ENCODE peak calls at places on chromosomes 12 and 14, in seven cellular contexts. Y, P, Q, S, B, T and R are unnamed samples.

GRCh38 chr12:107891967-107892366 is 117.5 kb downstream of the ASCL4 start:
- DNase-seq in Q (no peak), Y (no peak), T (no peak), B (no peak), S (peak; percentile 40), P (no peak), R (peak; percentile 48)

GRCh38 chr12:19895609-19896008 is 456.3 kb downstream of the AEBP2 start:
- DNase-seq in B (no peak), P (no peak), T (no peak), Q (no peak), S (no peak), Y (no peak), R (no peak)

GRCh38 chr12:118750666-118751065 is 230.7 kb upstream of the SRRM4 start:
- DNase-seq in Q (no peak), B (no peak), Y (no peak), S (no peak), T (no peak), P (no peak), R (no peak)

GRCh38 chr12:100279159-100279558 is 12.2 kb downstream of the SCYL2 start:
- DNase-seq in Q (no peak), P (no peak), Y (no peak), B (no peak), T (no peak), S (no peak), R (peak; percentile 36)

GRCh38 chr14:100591453-100592371 is 4.5 kb upstream of the BEGAIN start:
- DNase-seq in S (no peak), Y (no peak), T (no peak), B (no peak), Q (peak; percentile 6), P (no peak), R (no peak)

GRCh38 chr12:63967781-63968180 is 123.3 kb downstream of the SRGAP1 start:
- DNase-seq in T (no peak), S (no peak), Q (no peak), P (no peak), Y (no peak), B (no peak), R (no peak)

GRCh38 chr12:10867381-10867780 is 16.7 kb downstream of the PRH1 start:
- DNase-seq in T (no peak), Q (no peak), B (no peak), S (no peak), Y (no peak), P (no peak), R (no peak)

GRCh38 chr12:21451529-21451928 is 14.1 kb downstream of the PYROXD1 start:
- DNase-seq in Q (no peak), S (no peak), T (no peak), B (no peak), P (no peak), Y (no peak), R (no peak)

GRCh38 chr12:3658327-3659163 is 94.4 kb downstream of the CRACR2A start:
- DNase-seq in B (no peak), T (no peak), Y (no peak), P (peak; percentile 44), S (no peak), Q (no peak), R (peak; percentile 24)

DNA sequence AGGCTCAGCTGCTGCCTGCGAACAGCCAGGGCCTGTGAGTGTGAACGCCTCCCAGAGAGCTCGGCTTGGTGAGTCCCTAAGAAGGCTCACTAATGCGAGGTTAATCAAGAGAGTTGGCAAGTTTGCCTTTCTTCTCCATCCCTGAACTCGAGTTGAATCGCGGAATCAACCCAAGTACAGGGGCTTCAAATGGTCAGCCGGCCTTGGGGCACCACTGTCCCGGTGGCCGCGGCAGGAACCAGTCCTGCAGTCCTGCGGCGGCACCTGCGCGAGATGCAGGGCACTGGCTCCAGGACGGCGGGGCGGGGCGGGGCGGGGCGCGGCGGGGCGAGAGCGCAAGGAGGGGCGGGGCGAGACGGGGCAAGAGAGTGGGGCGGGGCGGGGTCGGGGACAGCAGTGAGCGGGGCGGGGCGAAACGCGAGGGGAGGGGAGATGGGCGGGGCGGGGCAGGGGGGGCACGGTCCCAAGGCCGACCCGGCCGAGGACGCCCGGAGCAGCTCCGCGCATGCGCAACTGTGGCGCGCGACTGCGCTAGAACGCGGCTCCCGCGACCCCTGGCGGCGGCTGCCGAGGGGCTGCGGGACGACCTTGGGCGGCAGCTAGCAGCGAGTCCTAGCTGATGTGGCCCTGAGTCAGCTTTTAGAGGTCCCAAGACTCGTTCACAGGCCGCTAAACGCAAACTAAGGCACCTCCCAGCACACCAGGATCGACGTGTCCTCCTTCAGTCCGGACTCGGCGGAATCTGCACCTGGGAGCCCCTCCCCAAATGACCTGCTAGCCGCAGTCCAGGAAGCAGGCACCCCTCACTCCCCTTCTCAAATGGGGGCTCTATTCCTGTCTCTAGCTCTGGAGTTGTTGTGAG is 58.0 kb downstream of the TTC7B start:
- DNase-seq in Y (peak; percentile 79), P (peak; percentile 94), Q (peak; percentile 90), T (peak; percentile 64), B (peak; percentile 94), S (peak; percentile 93), R (peak; percentile 97)
- TF ChIP-seq POLR2A in Y (peak; percentile 24), P (no peak), Q (peak; percentile 53), T (peak; percentile 10), B (peak; percentile 49), S (no peak), R (peak; percentile 68)

GRCh38 chr12:48815281-48816110 is 2.8 kb upstream of the CACNB3 start:
- DNase-seq in T (no peak), B (peak; percentile 70), Y (peak; percentile 49), S (peak; percentile 86), Q (peak; percentile 85), P (no peak), R (peak; percentile 72)
- TF ChIP-seq POLR2A in T (peak; percentile 31), B (no peak), Y (peak; percentile 56), S (no peak), Q (peak; percentile 67), P (no peak), R (peak; percentile 43)

GRCh38 chr14:105180598-105181528 is at the start of gene NUDT14:
- DNase-seq in T (peak; percentile 15), Q (peak; percentile 58), B (peak; percentile 86), Y (peak; percentile 46), P (peak; percentile 99), S (peak; percentile 86), R (peak; percentile 79)
- TF ChIP-seq POLR2A in T (no peak), Q (no peak), B (no peak), Y (no peak), P (no peak), S (no peak), R (no peak)

GRCh38 chr12:92503977-92504966 is 198.5 kb upstream of the PLEKHG7 start:
- DNase-seq in B (no peak), T (no peak), S (no peak), P (no peak), Y (no peak), Q (peak; percentile 37), R (no peak)

GRCh38 chr12:92505373-92506340 is 197.1 kb upstream of the PLEKHG7 start:
- DNase-seq in B (no peak), T (peak; percentile 3), Y (no peak), P (no peak), Q (peak; percentile 92), S (peak; percentile 81), R (no peak)

GRCh38 chr12:92506460-92506859 is 196.3 kb upstream of the PLEKHG7 start:
- DNase-seq in B (no peak), Y (no peak), Q (no peak), P (no peak), T (no peak), S (no peak), R (no peak)

GRCh38 chr12:92502417-92503028 is 200.3 kb upstream of the PLEKHG7 start:
- DNase-seq in B (no peak), Y (no peak), T (no peak), P (no peak), S (no peak), Q (peak; percentile 37), R (no peak)

DNA sequence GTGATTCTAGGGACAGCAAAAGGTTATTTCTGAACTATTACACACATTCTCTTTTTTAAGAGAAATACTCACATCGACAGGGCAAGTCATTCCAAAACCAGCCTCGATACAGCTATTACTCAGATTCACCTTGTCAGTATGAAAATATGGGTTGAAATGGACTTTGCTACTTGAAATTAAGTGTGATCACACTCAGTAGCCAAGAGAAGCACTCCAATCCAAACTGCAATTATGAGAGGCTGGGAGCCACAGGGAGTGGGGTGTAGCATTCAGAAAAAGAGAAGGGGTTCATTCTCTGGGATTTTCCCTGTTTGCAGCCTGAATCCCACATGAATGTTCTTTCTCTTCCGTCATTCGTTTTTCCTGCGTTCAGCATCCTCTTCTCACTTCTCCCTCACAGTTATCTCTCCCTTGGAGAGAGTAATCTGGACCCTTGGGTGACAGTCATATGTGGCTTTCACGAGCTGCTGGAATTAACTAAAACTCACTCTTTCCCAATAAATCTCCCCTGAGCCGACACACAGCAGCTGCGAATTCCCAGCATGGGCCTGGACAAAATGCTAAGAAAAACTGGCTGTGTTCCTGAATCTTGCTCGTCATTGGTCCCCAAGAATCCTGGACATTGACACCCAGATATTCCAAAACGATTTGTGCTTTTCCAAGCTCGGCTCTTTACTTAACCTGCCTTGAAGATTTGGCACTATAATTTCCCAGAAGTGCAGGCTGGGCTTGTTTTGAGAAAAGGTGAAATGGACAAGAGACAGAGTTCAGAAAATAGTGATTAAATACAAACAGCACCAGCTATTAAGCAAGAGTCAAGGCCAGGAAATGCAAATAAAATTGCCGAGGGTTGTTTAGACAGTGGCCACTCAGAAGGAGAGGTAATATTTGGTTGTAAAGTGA is 199.5 kb upstream of the PLEKHG7 start:
- DNase-seq in S (no peak), Y (no peak), Q (peak; percentile 66), B (no peak), P (no peak), T (no peak), R (no peak)
- TF ChIP-seq POLR2A in S (no peak), Y (no peak), Q (no peak), B (no peak), P (peak; percentile 76), T (no peak), R (no peak)

GRCh38 chr12:53180270-53180930 is at the start of the genes CSAD and ZNF740:
- DNase-seq in T (peak; percentile 72), Q (peak; percentile 96), S (peak; percentile 98), P (peak; percentile 99), B (peak; percentile 96), Y (peak; percentile 95), R (peak; percentile 95)
- TF ChIP-seq POLR2A in T (peak; percentile 84), Q (peak; percentile 72), S (no peak), P (peak; percentile 93), B (peak; percentile 76), Y (no peak), R (peak; percentile 85)

GRCh38 chr14:33951183-33951840 is 438 bp upstream of the EGLN3 start:
- DNase-seq in P (no peak), T (no peak), S (no peak), B (no peak), Y (no peak), Q (no peak), R (peak; percentile 29)

GRCh38 chr14:33949051-33950037 is 1.5 kb downstream of the EGLN3 start:
- DNase-seq in B (no peak), P (no peak), Q (no peak), Y (no peak), S (no peak), T (no peak), R (no peak)

GRCh38 chr14:33952541-33952940 is 1.7 kb upstream of the EGLN3 start:
- DNase-seq in T (no peak), Q (no peak), Y (no peak), S (no peak), P (no peak), B (no peak), R (no peak)

GRCh38 chr14:33948143-33948962 is 2.5 kb downstream of the EGLN3 start:
- DNase-seq in B (no peak), Y (no peak), Q (no peak), P (no peak), T (no peak), S (no peak), R (no peak)

GRCh38 chr14:33950320-33951182 is at the start of gene EGLN3:
- DNase-seq in Y (peak; percentile 68), Q (peak; percentile 81), P (peak; percentile 72), B (peak; percentile 86), T (no peak), S (peak; percentile 90), R (peak; percentile 83)
- TF ChIP-seq POLR2A in Y (peak; percentile 51), Q (peak; percentile 58), P (no peak), B (no peak), T (peak; percentile 88), S (peak; percentile 24), R (peak; percentile 79)